ENCODE peak calls at places on chromosome 16, in nine cellular contexts. D is progenitor cell of endocrine pancreas; E is stromal cell of bone marrow; V is T-helper 2 cell; Y is sigmoid colon; A is H7; O is effector memory CD4-positive, alpha-beta T cell; N is substantia nigra; G is stimulated activated CD4-positive, alpha-beta T cell treated with anti-CD3 and anti-CD28 coated beads, Interleukin-15, amount 100 ng/mL, for 24 hours. Z is an unnamed sample.

GRCh38 chr16:30526137-30526822 is at the start of gene ZNF768:
- DNase-seq in D (peak), E (no peak), V (no peak), Y (peak), A (peak), O (no peak), N (peak), G (peak), Z (no peak)

GRCh38 chr16:54484700-54485099 is 198.1 kb upstream of the IRX3 start:
- DNase-seq in D (no peak), E (no peak), V (no peak), Y (no peak), A (no peak), O (no peak), N (no peak), G (no peak), Z (no peak)

GRCh38 chr16:48231675-48232214 is 12.4 kb upstream of the LONP2 start:
- DNase-seq in D (no peak), E (peak), V (no peak), Y (no peak), A (peak), O (no peak), N (no peak), G (peak), Z (no peak)

GRCh38 chr16:26665166-26665939 is 401.4 kb upstream of the C16orf82 start:
- DNase-seq in D (no peak), E (no peak), V (no peak), Y (no peak), A (no peak), O (no peak), N (no peak), G (peak), Z (no peak)

GRCh38 chr16:66324785-66325184 is 41.7 kb upstream of the CDH5 start:
- DNase-seq in D (no peak), E (no peak), V (no peak), Y (no peak), A (peak), O (no peak), N (peak), G (no peak), Z (no peak)

GRCh38 chr16:149024-149675 is 3.3 kb upstream of the HBZ start:
- DNase-seq in D (no peak), E (no peak), V (no peak), Y (no peak), A (no peak), O (no peak), N (no peak), G (no peak), Z (no peak)

GRCh38 chr16:24838554-24839266 is 7.1 kb upstream of the SLC5A11 start:
- DNase-seq in D (no peak), E (peak), V (no peak), Y (no peak), A (no peak), O (no peak), N (peak), G (no peak), Z (no peak)

GRCh38 chr16:58094791-58095574 is 34.2 kb downstream of the CFAP20 start:
- DNase-seq in D (no peak), E (no peak), V (no peak), Y (no peak), A (peak), O (no peak), N (peak), G (no peak), Z (no peak)

GRCh38 chr16:85306071-85306792 is 194.0 kb upstream of the CIBAR2 start:
- DNase-seq in D (no peak), E (peak), V (peak), Y (peak), A (peak), O (no peak), N (peak), G (peak), Z (peak)

GRCh38 chr16:65769055-65769465 is 597.4 kb upstream of the CDH5 start:
- DNase-seq in D (no peak), E (no peak), V (no peak), Y (no peak), A (no peak), O (no peak), N (no peak), G (no peak), Z (no peak)

GRCh38 chr16:10776280-10776679 is 32.6 kb downstream of the NUBP1 start:
- DNase-seq in D (no peak), E (no peak), V (peak), Y (no peak), A (no peak), O (no peak), N (no peak), G (no peak), Z (no peak)

GRCh38 chr16:50752481-50753235 is 10.8 kb downstream of the CYLD start:
- DNase-seq in D (no peak), E (no peak), V (no peak), Y (no peak), A (no peak), O (no peak), N (no peak), G (no peak), Z (no peak)

GRCh38 chr16:53611151-53611802 is 92.4 kb downstream of the RPGRIP1L start:
- DNase-seq in D (no peak), E (no peak), V (no peak), Y (no peak), A (no peak), O (no peak), N (no peak), G (no peak), Z (no peak)

GRCh38 chr16:68514511-68514910 is 24.6 kb upstream of the ZFP90 start:
- DNase-seq in D (no peak), E (no peak), V (no peak), Y (no peak), A (no peak), O (no peak), N (no peak), G (no peak), Z (no peak)

GRCh38 chr16:31185339-31185738 is 5.4 kb downstream of the FUS start:
- DNase-seq in D (no peak), E (no peak), V (no peak), Y (no peak), A (no peak), O (no peak), N (no peak), G (no peak), Z (no peak)

GRCh38 chr16:22969567-22969966 is 155.6 kb downstream of the HS3ST2 start:
- DNase-seq in D (no peak), E (no peak), V (no peak), Y (no peak), A (no peak), O (no peak), N (no peak), G (no peak), Z (no peak)

GRCh38 chr16:90016339-90016950 is 2.8 kb downstream of the DBNDD1 start:
- DNase-seq in D (no peak), E (no peak), V (no peak), Y (no peak), A (no peak), O (no peak), N (no peak), G (no peak), Z (no peak)

GRCh38 chr16:56480776-56481467 is 29.6 kb downstream of the OGFOD1 start:
- DNase-seq in D (no peak), E (no peak), V (no peak), Y (no peak), A (no peak), O (no peak), N (no peak), G (no peak), Z (no peak)

GRCh38 chr16:14362774-14363371 is 267.2 kb downstream of the PARN start:
- DNase-seq in D (no peak), E (peak), V (no peak), Y (peak), A (no peak), O (no peak), N (no peak), G (no peak), Z (no peak)

GRCh38 chr16:16009396-16009795 is 60.0 kb downstream of the ABCC1 start:
- DNase-seq in D (no peak), E (no peak), V (no peak), Y (no peak), A (no peak), O (no peak), N (no peak), G (no peak), Z (no peak)

GRCh38 chr16:30698139-30698815 is 694 bp upstream of the SRCAP start:
- DNase-seq in D (peak), E (peak), V (peak), Y (peak), A (peak), O (peak), N (peak), G (peak), Z (peak)

GRCh38 chr16:89359296-89360147 is 130.8 kb downstream of the ANKRD11 start:
- DNase-seq in D (no peak), E (no peak), V (no peak), Y (no peak), A (no peak), O (no peak), N (no peak), G (no peak), Z (no peak)

GRCh38 chr16:11016993-11017392 is 72.6 kb downstream of the CLEC16A start:
- DNase-seq in D (no peak), E (peak), V (no peak), Y (no peak), A (no peak), O (no peak), N (no peak), G (peak), Z (no peak)

GRCh38 chr16:28175715-28176114 is 36.0 kb downstream of the XPO6 start:
- DNase-seq in D (no peak), E (no peak), V (no peak), Y (no peak), A (no peak), O (no peak), N (no peak), G (no peak), Z (no peak)

GRCh38 chr16:89582614-89583196 is 7.1 kb downstream of the CPNE7 start:
- DNase-seq in D (no peak), E (no peak), V (no peak), Y (no peak), A (no peak), O (no peak), N (no peak), G (no peak), Z (no peak)

GRCh38 chr16:4783251-4783950 is 4.7 kb downstream of the SEPTIN12 start:
- DNase-seq in D (no peak), E (no peak), V (no peak), Y (no peak), A (no peak), O (no peak), N (no peak), G (no peak), Z (no peak)

GRCh38 chr16:78503501-78504110 is 404.2 kb downstream of the WWOX start:
- DNase-seq in D (peak), E (peak), V (peak), Y (peak), A (peak), O (peak), N (peak), G (peak), Z (peak)

GRCh38 chr16:530111-530817 is 2.8 kb downstream of the CAPN15 start:
- DNase-seq in D (no peak), E (no peak), V (no peak), Y (no peak), A (no peak), O (no peak), N (no peak), G (no peak), Z (no peak)

GRCh38 chr16:47617732-47618131 is 156.6 kb downstream of the PHKB start:
- DNase-seq in D (no peak), E (no peak), V (no peak), Y (no peak), A (no peak), O (no peak), N (no peak), G (no peak), Z (no peak)

GRCh38 chr16:27369806-27370205 is 32.2 kb upstream of the IL21R start:
- DNase-seq in D (no peak), E (peak), V (no peak), Y (no peak), A (no peak), O (no peak), N (no peak), G (no peak), Z (no peak)

GRCh38 chr16:82195917-82196494 is 26.0 kb upstream of the MPHOSPH6 start:
- DNase-seq in D (no peak), E (no peak), V (no peak), Y (no peak), A (no peak), O (no peak), N (no peak), G (no peak), Z (no peak)

GRCh38 chr16:11582157-11582814 is 4.4 kb downstream of the LITAF start:
- DNase-seq in D (no peak), E (no peak), V (no peak), Y (no peak), A (peak), O (no peak), N (no peak), G (no peak), Z (no peak)